ENCODE peak calls at places on chromosomes 4 and X, in six cellular contexts. O, E, Z, H, I and X are unnamed samples.

GRCh38 chrX:11427082-11428033 is 134.1 kb downstream of the AMELX start:
- DNase-seq in O (peak), E (no peak), Z (no peak), H (peak), I (no peak), X (no peak)

GRCh38 chr4:112515278-112516075 is 503 bp downstream of the NEUROG2 start:
- DNase-seq in O (peak), E (peak), Z (peak), H (peak), I (no peak), X (peak)

GRCh38 chr4:56078866-56079265 is 130.1 kb downstream of the CEP135 start:
- DNase-seq in O (no peak), E (no peak), Z (no peak), H (peak), I (no peak), X (no peak)

GRCh38 chr4:53716471-53717063 is 125.3 kb upstream of the LNX1 start:
- DNase-seq in O (no peak), E (no peak), Z (no peak), H (no peak), I (no peak), X (no peak)

GRCh38 chrX:22800360-22800759 is 199.4 kb upstream of the DDX53 start:
- DNase-seq in O (no peak), E (no peak), Z (no peak), H (peak), I (no peak), X (no peak)

GRCh38 chrX:12814434-12814833 is 23.2 kb downstream of the PRPS2 start:
- DNase-seq in O (peak), E (peak), Z (peak), H (peak), I (peak), X (peak)

GRCh38 chr4:53476232-53477037 is 99.0 kb downstream of the FIP1L1 start:
- DNase-seq in O (no peak), E (no peak), Z (no peak), H (peak), I (no peak), X (no peak)

GRCh38 chr4:101818362-101818761 is 27.8 kb downstream of the BANK1 start:
- DNase-seq in O (no peak), E (no peak), Z (no peak), H (peak), I (no peak), X (no peak)

GRCh38 chrX:53088136-53088974 is 5.6 kb upstream of the KANTR start:
- DNase-seq in O (peak), E (peak), Z (peak), H (peak), I (peak), X (peak)

GRCh38 chr4:8238061-8238511 is 31.5 kb upstream of the HTRA3 start:
- DNase-seq in O (no peak), E (peak), Z (no peak), H (no peak), I (no peak), X (no peak)

GRCh38 chr4:7362341-7362740 is 72.4 kb downstream of the PSAPL1 start:
- DNase-seq in O (no peak), E (no peak), Z (no peak), H (no peak), I (no peak), X (no peak)

GRCh38 chr4:107279729-107280128 is 243.6 kb upstream of the DKK2 start:
- DNase-seq in O (no peak), E (no peak), Z (no peak), H (peak), I (no peak), X (no peak)

GRCh38 chrX:109890910-109891502 is 111.9 kb upstream of the TMEM164 start:
- DNase-seq in O (peak), E (peak), Z (peak), H (peak), I (peak), X (peak)

GRCh38 chr4:82975792-82976191 is 34.8 kb downstream of the LIN54 start:
- DNase-seq in O (no peak), E (no peak), Z (no peak), H (peak), I (no peak), X (no peak)

GRCh38 chrX:537156-537555 is 93.4 kb upstream of the SHOX start:
- DNase-seq in O (no peak), E (no peak), Z (no peak), H (no peak), I (no peak), X (no peak)

GRCh38 chrX:38282044-38282443 is 45.3 kb downstream of the RPGR start:
- DNase-seq in O (no peak), E (no peak), Z (no peak), H (peak), I (no peak), X (no peak)

GRCh38 chr4:82462415-82462831 is 32.0 kb downstream of the ENOPH1 start:
- DNase-seq in O (peak), E (peak), Z (peak), H (peak), I (peak), X (peak)